ENCODE peak calls at places on chromosomes 16 and 17, in ten cellular contexts. H, F, M, J, K, N, Y, D, X and U are unnamed samples.

GRCh38 chr17:40576113-40576740 is 11.0 kb upstream of the CCR7 start:
- DNase-seq in X (no peak), Y (no peak), M (no peak), D (no peak), J (no peak), N (no peak), H (no peak), F (no peak), K (no peak), U (no peak)

GRCh38 chr17:31579265-31579664 is 187.8 kb downstream of the RAB11FIP4 start:
- DNase-seq in J (no peak), K (no peak), X (no peak), Y (no peak), F (peak), M (no peak), H (no peak), D (no peak), N (no peak), U (peak)

GRCh38 chr16:80463776-80464175 is 77.0 kb upstream of the DYNLRB2 start:
- DNase-seq in N (no peak), H (no peak), K (no peak), Y (no peak), M (no peak), F (no peak), J (no peak), X (no peak), D (no peak), U (no peak)

GRCh38 chr16:70391881-70392481 is 45.3 kb downstream of the DDX19A start:
- DNase-seq in H (no peak), Y (no peak), J (no peak), F (peak), D (no peak), X (no peak), N (peak), M (no peak), K (peak), U (peak)

GRCh38 chr16:86990451-86990850 is 326.7 kb downstream of the C16orf95 start:
- DNase-seq in K (no peak), D (no peak), H (no peak), Y (no peak), X (no peak), N (no peak), J (no peak), F (no peak), M (peak), U (no peak)

GRCh38 chr17:74776044-74776962 is at the start of gene NAT9:
- DNase-seq in M (peak), H (peak), X (peak), J (peak), N (peak), Y (peak), F (peak), D (peak), K (peak), U (peak)

GRCh38 chr17:79988163-79988971 is 47.3 kb downstream of the TBC1D16 start:
- DNase-seq in K (no peak), X (no peak), D (peak), F (peak), M (peak), H (no peak), J (no peak), Y (no peak), N (peak), U (peak)

GRCh38 chr16:50270510-50271147 is 4.3 kb downstream of the ADCY7 start:
- DNase-seq in F (peak), X (no peak), H (no peak), Y (no peak), M (no peak), J (no peak), N (no peak), K (peak), D (no peak), U (no peak)

GRCh38 chr16:20111143-20111542 is 37.5 kb upstream of the GPR139 start:
- DNase-seq in J (no peak), F (no peak), D (no peak), N (no peak), X (no peak), Y (no peak), M (no peak), K (no peak), H (no peak), U (no peak)

GRCh38 chr17:5793899-5794298 is 209.6 kb upstream of the NLRP1 start:
- DNase-seq in X (no peak), K (no peak), J (no peak), F (no peak), M (no peak), D (no peak), H (no peak), N (no peak), Y (no peak), U (peak)

GRCh38 chr16:57245472-57246113 is 534 bp downstream of the ARL2BP start:
- DNase-seq in Y (peak), K (peak), M (peak), D (peak), X (peak), F (no peak), H (no peak), N (peak), J (no peak), U (no peak)

GRCh38 chr17:69909389-69909788 is 165.6 kb upstream of the KCNJ16 start:
- DNase-seq in F (no peak), D (no peak), H (no peak), X (no peak), M (no peak), Y (no peak), K (no peak), N (peak), J (no peak), U (no peak)

GRCh38 chr16:61148930-61149329 is 887.3 kb downstream of the CDH8 start:
- DNase-seq in Y (peak), K (no peak), N (no peak), J (no peak), D (no peak), X (no peak), M (no peak), H (no peak), F (no peak), U (no peak)

GRCh38 chr16:90016339-90016950 is 2.8 kb downstream of the DBNDD1 start:
- DNase-seq in K (no peak), H (no peak), X (no peak), F (no peak), D (no peak), J (no peak), Y (no peak), M (no peak), N (no peak), U (no peak)

GRCh38 chr17:83199500-83200201 is 120.2 kb downstream of the METRNL start:
- DNase-seq in H (peak), K (peak), M (peak), F (peak), X (no peak), D (peak), Y (peak), J (no peak), N (no peak), U (no peak)

GRCh38 chr16:56673916-56674315 is 4.3 kb downstream of the MT1H start:
- DNase-seq in X (no peak), Y (peak), M (peak), D (peak), J (no peak), F (peak), N (no peak), H (no peak), K (no peak), U (peak)

GRCh38 chr16:81623365-81624102 is 155.6 kb upstream of the PLCG2 start:
- DNase-seq in M (peak), N (peak), Y (peak), F (peak), H (peak), D (peak), J (no peak), X (peak), K (no peak), U (peak)

GRCh38 chr17:74211141-74211928 is 2.0 kb upstream of the TTYH2 start:
- DNase-seq in M (no peak), X (no peak), D (no peak), H (no peak), J (no peak), K (no peak), N (no peak), F (peak), Y (peak), U (no peak)

GRCh38 chr16:24700549-24701392 is 28.7 kb upstream of the TNRC6A start:
- DNase-seq in J (no peak), F (peak), H (no peak), M (no peak), K (peak), X (no peak), Y (no peak), D (peak), N (peak), U (peak)

GRCh38 chr17:77933777-77934398 is 24.6 kb upstream of the TNRC6C start:
- DNase-seq in N (no peak), M (no peak), Y (no peak), X (no peak), J (no peak), D (no peak), F (no peak), K (no peak), H (no peak), U (no peak)

GRCh38 chr17:80422981-80423380 is 8.0 kb downstream of the ENDOV start:
- DNase-seq in Y (no peak), N (no peak), K (no peak), D (no peak), H (no peak), J (no peak), X (no peak), F (no peak), M (no peak), U (no peak)

GRCh38 chr16:86949116-86949515 is 368.1 kb downstream of the C16orf95 start:
- DNase-seq in X (no peak), N (no peak), F (no peak), H (no peak), J (no peak), M (no peak), D (no peak), K (no peak), Y (no peak), U (no peak)

GRCh38 chr16:29705030-29705429 is 26.1 kb downstream of the QPRT start:
- DNase-seq in F (no peak), N (no peak), H (no peak), X (no peak), K (no peak), D (no peak), J (no peak), M (no peak), Y (no peak), U (no peak)

GRCh38 chr16:81630632-81631026 is 148.5 kb upstream of the PLCG2 start:
- DNase-seq in H (no peak), K (no peak), Y (no peak), M (no peak), D (no peak), N (no peak), F (no peak), X (no peak), J (no peak), U (no peak)

GRCh38 chr16:30063893-30064745 is 1.4 kb upstream of the ALDOA start:
- DNase-seq in H (peak), J (no peak), M (peak), D (peak), Y (peak), K (no peak), F (peak), N (no peak), X (peak), U (peak)

GRCh38 chr17:38598536-38598935 is 7.2 kb downstream of the SRCIN1 start:
- DNase-seq in H (no peak), K (no peak), D (peak), F (peak), M (peak), X (no peak), N (no peak), Y (peak), J (no peak), U (peak)